ENCODE peak calls at places on chromosome 21, in nine cellular contexts. L is pancreas; K is brain microvascular endothelial cell; X is activated T-cell treated with anti-CD3 and anti-CD28 coated beads for 24 hours; G is GOT3; V is fibroblast of pulmonary artery; I is CD8-positive, alpha-beta memory T cell; O is mesothelial cell of epicardium; A is non-pigmented ciliary epithelial cell. P is an unnamed sample.

GRCh38 chr21:27132270-27132669 is 165.4 kb upstream of the ADAMTS5 start:
- DNase-seq in V (peak), G (no peak), A (peak), O (no peak), X (no peak), L (no peak), K (no peak), I (no peak), P (no peak)

GRCh38 chr21:31446206-31446900 is 102.3 kb upstream of the TIAM1 start:
- DNase-seq in L (no peak), X (peak), O (no peak), V (no peak), I (peak), K (peak), G (no peak), A (no peak), P (no peak)

GRCh38 chr21:31289702-31290101 is 54.4 kb downstream of the TIAM1 start:
- DNase-seq in O (no peak), I (no peak), V (no peak), X (no peak), L (no peak), K (no peak), G (no peak), A (no peak), P (no peak)

GRCh38 chr21:41453198-41453597 is 27.2 kb downstream of the MX1 start:
- DNase-seq in X (no peak), O (no peak), V (no peak), K (no peak), I (no peak), A (no peak), L (no peak), G (no peak), P (no peak)

GRCh38 chr21:20790113-20790512 is 208.1 kb upstream of the NCAM2 start:
- DNase-seq in X (no peak), K (no peak), G (no peak), L (no peak), V (no peak), O (no peak), A (no peak), I (no peak), P (no peak)

GRCh38 chr21:14888202-14888601 is 176.6 kb downstream of the NRIP1 start:
- DNase-seq in V (no peak), O (no peak), X (no peak), A (no peak), I (no peak), G (no peak), L (no peak), K (no peak), P (no peak)

GRCh38 chr21:45011911-45012660 is 62.3 kb upstream of the ADARB1 start:
- DNase-seq in V (peak), X (no peak), A (peak), K (peak), G (peak), O (peak), L (no peak), I (peak), P (no peak)

GRCh38 chr21:39721885-39722284 is 23.1 kb upstream of the IGSF5 start:
- DNase-seq in A (no peak), I (no peak), G (no peak), X (no peak), V (no peak), K (no peak), L (no peak), O (no peak), P (no peak)

GRCh38 chr21:37368536-37369279 is 2.1 kb downstream of the DYRK1A start:
- DNase-seq in X (no peak), L (peak), A (no peak), I (no peak), K (peak), O (no peak), G (no peak), V (no peak), P (no peak)

GRCh38 chr21:23016617-23017016 is 2018.4 kb downstream of the NCAM2 start:
- DNase-seq in L (no peak), G (no peak), X (no peak), K (no peak), V (no peak), I (no peak), O (no peak), A (no peak), P (no peak)